ENCODE peak calls at places on chromosomes 1 and 21, in six cellular contexts. K is mucosa of descending colon, B is fibroblast of lung, Z is fibroblast of mammary gland, T is skeletal muscle cell, Q is HFF-Myc. R is an unnamed sample.

GRCh38 chr1:225911207-225912130 is 12.6 kb downstream of the PYCR2 start:
- DNase-seq in K (peak; percentile 86), T (no peak), Q (no peak), Z (peak; percentile 37), B (peak; percentile 41), R (peak; percentile 89)

GRCh38 chr21:42112223-42112622 is 41.1 kb downstream of the UMODL1 start:
- DNase-seq in T (no peak), Z (no peak), K (no peak), B (no peak), Q (no peak), R (no peak)

GRCh38 chr1:165235777-165236285 is 120.7 kb downstream of the LMX1A start:
- DNase-seq in Z (no peak), Q (no peak), B (no peak), T (no peak), K (no peak), R (no peak)

GRCh38 chr1:177183801-177184200 is 13.0 kb downstream of the BRINP2 start:
- DNase-seq in Z (no peak), K (no peak), T (no peak), Q (no peak), B (no peak), R (no peak)

GRCh38 chr1:42658880-42659337 is 686 bp downstream of the PPIH start:
- DNase-seq in K (no peak), Z (peak; percentile 44), B (peak; percentile 6), Q (no peak), T (no peak), R (no peak)

GRCh38 chr1:228278432-228278941 is 70.6 kb downstream of the OBSCN start:
- DNase-seq in B (no peak), K (no peak), Q (no peak), Z (no peak), T (no peak), R (no peak)

GRCh38 chr1:19074902-19075721 is 118.6 kb upstream of the IFFO2 start:
- DNase-seq in T (no peak), K (peak; percentile 78), Z (no peak), B (no peak), Q (no peak), R (peak; percentile 82)

GRCh38 chr21:28798798-28799197 is 193.9 kb downstream of the LTN1 start:
- DNase-seq in Q (no peak), T (no peak), Z (peak; percentile 34), B (peak; percentile 54), K (no peak), R (no peak)

GRCh38 chr1:169392406-169392805 is 24.4 kb downstream of the BLZF1 start:
- DNase-seq in B (no peak), T (no peak), Q (no peak), K (no peak), Z (no peak), R (no peak)

GRCh38 chr1:26767714-26768113 is 20.0 kb upstream of the PIGV start:
- DNase-seq in T (no peak), Z (no peak), B (no peak), Q (no peak), K (no peak), R (no peak)

GRCh38 chr1:46456411-46456963 is 33.1 kb upstream of the DMBX1 start:
- DNase-seq in B (peak; percentile 21), Q (no peak), Z (peak; percentile 6), T (no peak), K (no peak), R (no peak)

GRCh38 chr1:176903474-176903873 is 261.0 kb downstream of the ASTN1 start:
- DNase-seq in Q (no peak), Z (peak; percentile 54), T (no peak), K (no peak), B (no peak), R (no peak)

GRCh38 chr21:42182713-42183371 is 36.1 kb upstream of the ABCG1 start:
- DNase-seq in T (no peak), Q (no peak), B (no peak), K (no peak), Z (no peak), R (no peak)

GRCh38 chr1:83960669-83961277 is 38.2 kb downstream of the TTLL7 start:
- DNase-seq in B (no peak), K (no peak), T (no peak), Q (no peak), Z (no peak), R (no peak)

GRCh38 chr1:37795340-37796110 is 1.9 kb downstream of the MANEAL start:
- DNase-seq in Q (no peak), K (peak; percentile 85), B (peak; percentile 44), T (no peak), Z (peak; percentile 41), R (peak; percentile 61)

GRCh38 chr1:92314024-92314423 is 15.2 kb downstream of the RPAP2 start:
- DNase-seq in Q (no peak), B (no peak), Z (no peak), K (no peak), T (no peak), R (no peak)

GRCh38 chr1:230171337-230172015 is 104.4 kb downstream of the GALNT2 start:
- DNase-seq in Z (peak; percentile 63), K (no peak), Q (no peak), B (peak; percentile 49), T (no peak), R (no peak)

GRCh38 chr21:21247441-21247840 is 249.2 kb downstream of the NCAM2 start:
- DNase-seq in B (peak; percentile 41), Z (peak; percentile 1), K (no peak), T (no peak), Q (no peak), R (no peak)

GRCh38 chr1:43879414-43879813 is 54.2 kb upstream of the ARTN start:
- DNase-seq in B (peak; percentile 45), K (no peak), Z (peak; percentile 83), Q (no peak), T (peak; percentile 36), R (no peak)

GRCh38 chr1:14897080-14897449 is 256.5 kb upstream of the TMEM51 start:
- DNase-seq in Z (peak; percentile 10), Q (no peak), K (no peak), B (peak; percentile 25), T (no peak), R (no peak)

GRCh38 chr1:39959651-39960333 is 4.8 kb downstream of the MFSD2A start:
- DNase-seq in Z (no peak), T (no peak), Q (no peak), B (no peak), K (no peak), R (no peak)

GRCh38 chr1:178344513-178345077 is 152.2 kb downstream of the CLEC20A start:
- DNase-seq in B (peak; percentile 93), Q (no peak), Z (peak; percentile 92), K (no peak), T (peak; percentile 80), R (no peak)

GRCh38 chr1:169682077-169682476 is 29.3 kb downstream of the SELL start:
- DNase-seq in T (no peak), K (no peak), Q (no peak), Z (peak; percentile 6), B (no peak), R (no peak)

GRCh38 chr1:67748147-67748546 is 63.1 kb downstream of the GADD45A start:
- DNase-seq in T (no peak), B (no peak), Z (no peak), K (no peak), Q (no peak), R (no peak)

GRCh38 chr1:179190861-179191260 is 38.6 kb downstream of the ABL2 start:
- DNase-seq in Q (no peak), T (no peak), K (no peak), Z (peak; percentile 40), B (peak; percentile 9), R (peak; percentile 24)

GRCh38 chr1:116411784-116412479 is 38.9 kb downstream of the ATP1A1 start:
- DNase-seq in T (peak; percentile 57), B (peak; percentile 45), K (no peak), Q (no peak), Z (peak; percentile 97), R (no peak)

GRCh38 chr1:161195171-161195570 is 3.7 kb downstream of the ADAMTS4 start:
- DNase-seq in T (no peak), K (no peak), B (no peak), Z (no peak), Q (no peak), R (no peak)

DNA sequence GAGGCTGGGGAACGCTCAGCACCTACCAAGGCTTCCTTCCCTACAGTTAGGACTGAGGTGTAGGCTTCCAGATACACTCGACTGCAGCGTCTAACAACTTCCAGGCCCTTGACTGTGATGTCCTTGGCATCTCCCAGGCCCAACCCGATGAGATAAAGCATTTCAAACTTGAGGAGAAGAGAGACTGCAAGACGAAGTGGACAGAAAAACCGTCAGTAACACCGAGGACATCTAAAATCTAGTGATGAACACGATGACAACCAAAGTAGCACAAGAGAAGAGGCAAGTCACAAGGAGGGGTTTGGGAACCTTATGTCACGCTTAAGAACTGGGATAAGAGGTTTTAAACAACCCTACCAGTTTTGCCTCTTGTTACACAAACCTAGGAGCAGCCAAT is 303 bp downstream of the DPH5 start:
- DNase-seq in B (no peak), Q (no peak), T (no peak), K (no peak), Z (peak; percentile 31), R (no peak)
- H3K4me3 ChIP-seq in B (peak overlapping the region; percentile 74), Q (peak overlapping the region; percentile 87), T (peak overlapping the region; percentile 65), K (peak overlapping the region; percentile 49), Z (peak overlapping the region; percentile 74), R (peak overlapping the region; percentile 93)

GRCh38 chr1:219505886-219506285 is 107.0 kb downstream of the ZC3H11B start:
- DNase-seq in Q (peak; percentile 25), Z (no peak), T (no peak), K (no peak), B (no peak), R (no peak)
- H3K4me3 ChIP-seq in Q (no peak overlapping the region), Z (no peak overlapping the region), T (no peak overlapping the region), K (no peak overlapping the region), B (no peak overlapping the region), R (no peak overlapping the region)

GRCh38 chr1:20076695-20077461 is 6.9 kb downstream of the PLA2G5 start:
- DNase-seq in Z (no peak), K (no peak), T (no peak), Q (no peak), B (no peak), R (no peak)
- H3K4me3 ChIP-seq in Z (no peak overlapping the region), K (no peak overlapping the region), T (no peak overlapping the region), Q (no peak overlapping the region), B (no peak overlapping the region), R (no peak overlapping the region)

DNA sequence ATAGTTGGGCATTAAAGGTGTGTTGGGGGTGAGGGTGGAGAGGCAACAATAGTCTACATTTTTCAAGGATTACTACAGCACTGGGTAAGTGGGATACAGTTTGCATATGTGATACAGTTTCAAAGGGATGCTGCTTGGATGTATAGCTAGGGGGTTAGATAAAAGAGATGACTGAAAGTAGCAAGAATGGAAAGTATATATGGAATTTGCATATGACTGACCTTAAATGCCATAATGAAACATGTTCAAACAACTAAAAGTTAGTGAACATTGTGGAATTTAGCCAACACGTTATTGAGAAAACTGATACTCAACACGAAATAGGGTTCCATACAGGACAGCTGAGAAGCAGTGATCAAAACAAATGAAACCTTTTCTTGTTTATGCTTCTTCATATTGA is 124.8 kb upstream of the CHRM3 start:
- DNase-seq in Z (no peak), Q (no peak), B (no peak), T (no peak), K (no peak), R (no peak)
- H3K4me3 ChIP-seq in Z (no peak overlapping the region), Q (no peak overlapping the region), B (no peak overlapping the region), T (no peak overlapping the region), K (no peak overlapping the region), R (no peak overlapping the region)

GRCh38 chr1:234342749-234343148 is 30.5 kb upstream of the COA6 start:
- DNase-seq in K (no peak), Q (no peak), T (no peak), Z (no peak), B (no peak), R (no peak)
- H3K4me3 ChIP-seq in K (no peak overlapping the region), Q (no peak overlapping the region), T (no peak overlapping the region), Z (no peak overlapping the region), B (no peak overlapping the region), R (no peak overlapping the region)